ENCODE peak calls at places on chromosomes 11 and 22, in ten cellular contexts. G, R, V, T, W, B, D, J, H and L are unnamed samples.

GRCh38 chr22:36386351-36386899 is 1.3 kb downstream of the MYH9 start:
- DNase-seq in J (no peak), W (peak), V (peak), B (no peak), D (no peak), R (no peak), G (no peak), H (no peak), T (no peak), L (peak)

GRCh38 chr22:45518580-45518991 is 15.9 kb downstream of the FBLN1 start:
- DNase-seq in H (no peak), G (no peak), T (no peak), V (no peak), W (no peak), J (no peak), B (no peak), D (no peak), R (no peak), L (no peak)

GRCh38 chr22:21947040-21948014 is 5.3 kb downstream of the PPM1F start:
- DNase-seq in J (peak), H (peak), R (no peak), D (no peak), V (peak), W (peak), B (no peak), G (no peak), T (no peak), L (no peak)

GRCh38 chr11:78470861-78471442 is 53.3 kb upstream of the GAB2 start:
- DNase-seq in H (no peak), W (no peak), D (no peak), V (no peak), R (no peak), T (no peak), J (no peak), G (no peak), B (no peak), L (no peak)

GRCh38 chr11:69705246-69705856 is 1.5 kb upstream of the FGF19 start:
- DNase-seq in H (peak), G (no peak), R (no peak), D (no peak), B (no peak), J (no peak), V (no peak), T (no peak), W (peak), L (no peak)

GRCh38 chr11:65503923-65504670 is 5.3 kb downstream of the MALAT1 start:
- DNase-seq in D (no peak), H (no peak), T (no peak), G (no peak), W (no peak), V (peak), B (peak), R (no peak), J (peak), L (no peak)

GRCh38 chr11:15912825-15913224 is 443.5 kb downstream of the SOX6 start:
- DNase-seq in J (no peak), G (peak), R (no peak), V (no peak), W (no peak), T (no peak), H (no peak), D (no peak), B (no peak), L (no peak)

GRCh38 chr11:69130586-69131566 is 24.9 kb upstream of the SMIM38 start:
- DNase-seq in D (peak), B (no peak), T (no peak), W (no peak), J (no peak), H (no peak), V (no peak), R (no peak), G (no peak), L (no peak)

GRCh38 chr11:85680897-85681296 is 5.1 kb downstream of the CCDC89 start:
- DNase-seq in B (no peak), H (no peak), V (no peak), D (no peak), W (no peak), J (no peak), T (no peak), G (no peak), R (no peak), L (peak)

GRCh38 chr11:57324154-57324885 is 432 bp downstream of the TNKS1BP1 start:
- DNase-seq in D (peak), J (peak), H (peak), V (peak), T (peak), G (peak), W (peak), R (peak), B (no peak), L (peak)

GRCh38 chr11:123072279-123072678 is 10.3 kb upstream of the HSPA8 start:
- DNase-seq in V (no peak), J (no peak), H (no peak), D (no peak), G (no peak), B (no peak), T (no peak), W (no peak), R (no peak), L (no peak)

GRCh38 chr22:40491990-40492631 is 121.7 kb downstream of the SGSM3 start:
- DNase-seq in B (no peak), D (no peak), T (no peak), H (no peak), J (no peak), R (no peak), V (peak), G (no peak), W (no peak), L (peak)

GRCh38 chr11:96748639-96749370 is 359.0 kb downstream of the JRKL start:
- DNase-seq in V (peak), D (no peak), G (no peak), W (no peak), T (no peak), J (no peak), B (no peak), H (no peak), R (no peak), L (no peak)

GRCh38 chr11:128291835-128292234 is 295.5 kb downstream of the ETS1 start:
- DNase-seq in D (no peak), W (no peak), B (no peak), H (no peak), V (no peak), G (no peak), J (no peak), T (no peak), R (no peak), L (no peak)

GRCh38 chr11:114134870-114135269 is 75.4 kb downstream of the ZBTB16 start:
- DNase-seq in V (peak), J (peak), T (no peak), B (no peak), H (no peak), R (no peak), G (peak), D (no peak), W (no peak), L (no peak)

GRCh38 chr11:22677153-22677890 is 10.9 kb downstream of the GAS2 start:
- DNase-seq in W (no peak), H (no peak), G (no peak), B (no peak), V (no peak), R (no peak), T (no peak), J (no peak), D (no peak), L (no peak)

GRCh38 chr22:44427506-44428470 is 70.2 kb downstream of the RTL6 start:
- DNase-seq in B (no peak), R (no peak), D (no peak), H (no peak), J (no peak), T (no peak), G (peak), W (no peak), V (no peak), L (no peak)

GRCh38 chr11:122362381-122362780 is 246.4 kb upstream of the BLID start:
- DNase-seq in G (no peak), B (no peak), V (peak), T (no peak), R (no peak), H (no peak), W (no peak), D (no peak), J (no peak), L (no peak)

GRCh38 chr22:48719978-48720661 is 1107.6 kb downstream of the BRD1 start:
- DNase-seq in R (no peak), T (no peak), G (no peak), W (peak), B (no peak), J (peak), V (no peak), D (peak), H (peak), L (no peak)

GRCh38 chr11:96088914-96089313 is 165.0 kb upstream of the MTMR2 start:
- DNase-seq in G (no peak), J (no peak), T (no peak), R (no peak), H (no peak), W (no peak), V (no peak), D (no peak), B (no peak), L (no peak)

GRCh38 chr11:93614111-93614784 is 47.2 kb upstream of the CEP295 start:
- DNase-seq in R (no peak), W (peak), T (no peak), D (no peak), J (peak), H (no peak), B (no peak), V (no peak), G (no peak), L (peak)

GRCh38 chr11:102449651-102450570 is 2.7 kb downstream of the TMEM123 start:
- DNase-seq in D (no peak), W (peak), G (no peak), V (no peak), T (no peak), J (no peak), R (no peak), H (no peak), B (no peak), L (no peak)
- H3K4me3 ChIP-seq in D (peak), W (peak), G (no peak), V (no peak), T (no peak), J (no peak), R (no peak), H (no peak), B (no peak), L (peak)

GRCh38 chr22:41597635-41597953 is 8.0 kb upstream of the PMM1 start:
- DNase-seq in W (no peak), T (no peak), H (no peak), J (no peak), D (no peak), V (no peak), G (no peak), B (no peak), R (no peak), L (no peak)
- TF ChIP-seq CTCF in W (no peak), T (no peak), H (no peak), J (no peak), D (no peak), V (no peak), G (no peak), B (no peak), R (no peak), L (no peak)

GRCh38 chr22:47498969-47499368 is 736.5 kb downstream of the TBC1D22A start:
- DNase-seq in W (no peak), V (no peak), H (no peak), B (no peak), R (no peak), T (no peak), G (no peak), J (no peak), D (no peak), L (no peak)
- H3K4me3 ChIP-seq in W (no peak), V (no peak), H (no peak), B (no peak), R (no peak), T (no peak), G (no peak), J (no peak), D (no peak), L (no peak)

DNA sequence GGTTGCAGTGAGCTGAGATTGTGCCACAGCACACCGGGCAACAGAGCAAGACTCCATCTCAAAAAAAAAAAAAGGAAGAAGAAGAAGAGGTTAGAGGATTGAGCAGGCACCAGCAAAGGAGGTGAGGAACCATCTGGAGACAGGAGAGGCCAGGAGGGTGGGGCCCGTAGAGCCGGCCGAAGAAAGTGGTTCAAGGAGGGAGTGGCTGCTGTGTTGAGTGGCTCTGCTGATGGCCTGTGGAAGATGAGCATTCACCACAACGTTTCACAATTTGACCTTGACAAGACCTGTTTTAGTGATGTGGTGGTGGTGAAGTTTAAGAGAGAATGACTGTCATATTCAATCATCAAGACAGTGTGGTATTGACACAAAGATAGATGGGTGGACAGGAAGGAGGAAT is 6.8 kb upstream of the CTSD start:
- DNase-seq in W (no peak), V (no peak), D (no peak), B (no peak), H (no peak), T (no peak), R (no peak), G (no peak), J (no peak), L (no peak)
- TF ChIP-seq CTCF in W (no peak), V (no peak), D (no peak), B (no peak), H (no peak), T (no peak), R (no peak), G (no peak), J (no peak), L (no peak)

GRCh38 chr11:68121067-68121899 is at the start of gene CHKA:
- DNase-seq in H (peak), G (peak), T (peak), R (peak), V (peak), D (peak), B (peak), J (peak), W (peak), L (peak)
- H3K4me3 ChIP-seq in H (peak), G (peak), T (peak), R (peak), V (peak), D (peak), B (peak), J (peak), W (peak), L (peak)

GRCh38 chr11:130029137-130029536 is 26.5 kb upstream of the PRDM10 start:
- DNase-seq in B (no peak), H (no peak), V (peak), R (no peak), J (no peak), W (peak), D (no peak), T (no peak), G (no peak), L (peak)
- TF ChIP-seq CTCF in B (no peak), H (no peak), V (no peak), R (no peak), J (no peak), W (no peak), D (no peak), T (no peak), G (no peak), L (no peak)

GRCh38 chr11:1572200-1573076 is at the start of gene DUSP8:
- DNase-seq in B (peak), J (peak), T (peak), G (peak), V (peak), H (peak), R (peak), D (peak), W (peak), L (peak)

GRCh38 chr11:1573077-1573846 is 1.2 kb upstream of the DUSP8 start:
- DNase-seq in B (no peak), H (peak), T (no peak), R (no peak), V (no peak), J (no peak), D (no peak), G (no peak), W (no peak), L (no peak)

GRCh38 chr11:1576825-1577224 is 4.8 kb upstream of the DUSP8 start:
- DNase-seq in R (no peak), W (no peak), V (no peak), J (no peak), B (no peak), H (no peak), D (no peak), T (no peak), G (no peak), L (no peak)

GRCh38 chr11:1573847-1574255 is 1.8 kb upstream of the DUSP8 start:
- DNase-seq in T (peak), R (no peak), D (no peak), H (peak), W (no peak), G (no peak), J (no peak), B (no peak), V (no peak), L (no peak)

GRCh38 chr11:1574256-1575242 is 2.5 kb upstream of the DUSP8 start:
- DNase-seq in G (no peak), H (peak), V (peak), J (peak), D (peak), W (peak), T (no peak), B (no peak), R (peak), L (peak)
- H3K4me3 ChIP-seq in G (no peak), H (peak), V (no peak), J (no peak), D (peak), W (peak), T (no peak), B (peak), R (peak), L (no peak)

DNA sequence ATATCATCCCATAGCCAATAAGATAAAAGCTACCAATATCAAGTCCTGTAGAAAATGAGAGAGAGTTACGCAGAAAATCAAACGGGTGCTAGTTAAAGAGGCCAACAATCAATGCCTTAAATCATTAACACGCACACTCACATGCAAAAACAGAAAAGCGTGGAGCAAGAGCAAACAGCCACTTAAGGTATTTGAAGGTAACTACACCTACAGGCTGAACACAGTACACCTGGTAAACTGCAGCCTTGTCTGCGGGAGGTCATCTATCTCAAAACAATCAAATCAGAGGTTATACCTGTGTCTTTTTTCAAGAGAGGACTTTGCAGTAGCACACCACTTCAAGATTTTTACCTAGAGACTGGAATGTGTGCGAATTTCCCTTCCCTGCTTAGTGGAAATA is 23.6 kb downstream of the SLC35F2 start:
- DNase-seq in B (no peak), T (no peak), R (no peak), G (peak), W (no peak), D (no peak), J (no peak), H (no peak), V (no peak), L (no peak)
- TF ChIP-seq CTCF in B (no peak), T (no peak), R (no peak), G (no peak), W (no peak), D (no peak), J (no peak), H (no peak), V (no peak), L (no peak)

GRCh38 chr11:119875841-119876600 is 147.0 kb upstream of the NECTIN1 start:
- DNase-seq in B (no peak), H (no peak), R (no peak), V (peak), W (no peak), D (no peak), J (no peak), G (peak), T (no peak), L (no peak)
- H3K4me3 ChIP-seq in B (no peak), H (no peak), R (no peak), V (no peak), W (no peak), D (no peak), J (no peak), G (no peak), T (no peak), L (no peak)

DNA sequence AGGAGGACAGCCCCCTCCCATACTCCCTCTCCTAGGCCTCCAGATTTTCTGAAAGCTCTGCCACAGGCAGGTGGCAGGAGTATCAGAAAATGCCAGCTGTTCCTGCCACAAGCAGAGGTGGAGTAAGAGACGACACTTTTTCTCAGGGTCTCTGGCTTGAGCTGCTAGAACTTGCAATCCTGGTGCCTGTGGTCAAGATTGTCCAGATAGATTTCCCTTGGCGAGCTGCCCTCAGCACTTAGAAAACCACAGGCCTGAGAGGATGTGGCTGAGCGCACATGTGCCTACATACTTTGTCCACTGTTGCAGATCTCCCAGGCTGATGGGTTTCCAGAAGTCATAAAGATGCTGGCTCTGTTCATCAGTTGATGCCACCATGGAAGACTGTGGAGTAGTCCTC is 65.7 kb upstream of the NAV2 start:
- DNase-seq in D (no peak), J (no peak), T (peak), G (no peak), B (peak), V (peak), R (no peak), W (no peak), H (no peak), L (no peak)
- TF ChIP-seq CTCF in D (no peak), J (no peak), T (no peak), G (no peak), B (no peak), V (no peak), R (no peak), W (no peak), H (no peak), L (no peak)